ENCODE peak calls at places on chromosome 16, in four cellular contexts. K is fibroblast of lung, L is left lung, R is ovary. E is an unnamed sample. For H3K4me1, the result is how much of the 10 kb centered on the place peaks cover.

GRCh38 chr16:88558457-88559442 is 11.5 kb upstream of the ZC3H18 start:
- DNase-seq in L (no peak), K (peak), R (peak), E (peak)

GRCh38 chr16:88967800-88968588 is 9.0 kb downstream of the CBFA2T3 start:
- DNase-seq in K (no peak), L (peak), R (no peak), E (no peak)

GRCh38 chr16:1193143-1193824 is 31.8 kb downstream of the TPSG1 start:
- DNase-seq in K (peak), R (no peak), L (no peak), E (no peak)

GRCh38 chr16:86232496-86232895 is 277.8 kb upstream of the FOXF1 start:
- DNase-seq in R (no peak), K (no peak), L (no peak), E (no peak)

GRCh38 chr16:66389256-66390175 is 23.0 kb downstream of the CDH5 start:
- DNase-seq in L (no peak), R (no peak), K (no peak), E (no peak)

GRCh38 chr16:87206646-87207451 is 110.3 kb downstream of the C16orf95 start:
- DNase-seq in R (no peak), K (peak), L (no peak), E (peak)

GRCh38 chr16:51427081-51427480 is 276.0 kb upstream of the SALL1 start:
- DNase-seq in L (no peak), R (no peak), K (no peak), E (no peak)

GRCh38 chr16:31273676-31274075 is 13.9 kb downstream of the ITGAM start:
- DNase-seq in L (no peak), K (no peak), R (no peak), E (peak)

GRCh38 chr16:22300427-22301071 is 3.3 kb downstream of the POLR3E start:
- DNase-seq in R (no peak), K (peak), L (peak), E (peak)

GRCh38 chr16:60419859-60420258 is 1616.4 kb downstream of the CDH8 start:
- DNase-seq in L (no peak), K (no peak), R (no peak), E (no peak)

GRCh38 chr16:14244344-14245010 is 173.4 kb downstream of the MRTFB start:
- DNase-seq in L (no peak), R (no peak), K (peak), E (no peak)

GRCh38 chr16:85557083-85557975 is 55.8 kb upstream of the GSE1 start:
- DNase-seq in R (no peak), L (peak), K (no peak), E (peak)

GRCh38 chr16:78543066-78543465 is 443.6 kb downstream of the WWOX start:
- DNase-seq in K (no peak), L (no peak), R (no peak), E (no peak)

GRCh38 chr16:359871-360697 is 7.6 kb upstream of the AXIN1 start:
- DNase-seq in K (no peak), L (peak), R (no peak), E (no peak)

GRCh38 chr16:78230832-78231231 is 131.4 kb downstream of the WWOX start:
- DNase-seq in L (no peak), K (peak), R (no peak), E (no peak)

GRCh38 chr16:10752843-10753523 is 9.3 kb downstream of the NUBP1 start:
- DNase-seq in K (no peak), R (no peak), L (no peak), E (no peak)

GRCh38 chr16:71499775-71500364 is 10.7 kb upstream of the ZNF19 start:
- DNase-seq in K (peak), L (no peak), R (no peak), E (no peak)

GRCh38 chr16:76857402-76857801 is 333.6 kb upstream of the MON1B start:
- DNase-seq in K (no peak), L (no peak), R (no peak), E (no peak)

GRCh38 chr16:27267037-27267677 is 1.4 kb downstream of the NSMCE1 start:
- DNase-seq in K (no peak), R (no peak), L (no peak), E (no peak)

GRCh38 chr16:6573577-6573976 is 759.1 kb upstream of the RBFOX1 start:
- DNase-seq in K (no peak), L (peak), R (no peak), E (no peak)

GRCh38 chr16:35207059-35207999 is 1747.9 kb downstream of the TP53TG3F start:
- DNase-seq in K (no peak), R (no peak), L (peak), E (no peak)

GRCh38 chr16:56673916-56674315 is 4.3 kb downstream of the MT1H start:
- DNase-seq in K (peak), R (no peak), L (no peak), E (no peak)

GRCh38 chr16:66521951-66522771 is 27.8 kb downstream of the TK2 start:
- DNase-seq in L (peak), R (no peak), K (peak), E (peak)

GRCh38 chr16:68642436-68643064 is 2.6 kb upstream of the CDH3 start:
- DNase-seq in L (peak), R (peak), K (peak), E (no peak)

GRCh38 chr16:15961060-15961511 is 11.7 kb downstream of the ABCC1 start:
- DNase-seq in L (no peak), R (no peak), K (peak), E (no peak)

GRCh38 chr16:19844945-19845641 is 39.6 kb downstream of the GPRC5B start:
- DNase-seq in K (peak), L (no peak), R (no peak), E (peak)

GRCh38 chr16:73019456-73020362 is 28.2 kb downstream of the ZFHX3 start:
- DNase-seq in L (no peak), R (no peak), K (peak), E (no peak)

GRCh38 chr16:67245674-67246080 is 1.6 kb downstream of the FHOD1 start:
- DNase-seq in L (no peak), R (no peak), K (no peak), E (no peak)

GRCh38 chr16:49471038-49471727 is 97.6 kb downstream of the C16orf78 start:
- DNase-seq in K (no peak), L (no peak), R (peak), E (no peak)

GRCh38 chr16:52528393-52529080 is 18.4 kb downstream of the TOX3 start:
- DNase-seq in R (no peak), K (no peak), L (peak), E (no peak)

GRCh38 chr16:75248142-75248535 is 3.3 kb downstream of the BCAR1 start:
- DNase-seq in R (no peak), L (no peak), K (no peak), E (no peak)

GRCh38 chr16:72203401-72203800 is 31.4 kb upstream of the PMFBP1 start:
- DNase-seq in R (no peak), L (no peak), K (peak), E (peak)

GRCh38 chr16:642189-643049 is 791 bp downstream of the MCRIP2 start:
- DNase-seq in R (peak), K (peak), L (peak), E (no peak)

GRCh38 chr16:1108299-1109252 is 12.5 kb upstream of the C1QTNF8 start:
- DNase-seq in R (peak), L (no peak), K (peak), E (no peak)

GRCh38 chr16:80912651-80913050 is 94.0 kb downstream of the CMC2 start:
- DNase-seq in L (no peak), K (no peak), R (no peak), E (no peak)

GRCh38 chr16:49494386-49495150 is 121.0 kb downstream of the C16orf78 start:
- DNase-seq in K (no peak), R (no peak), L (no peak), E (no peak)

GRCh38 chr16:58197314-58198012 is 443 bp downstream of the CSNK2A2 start:
- DNase-seq in L (peak), R (no peak), K (no peak), E (no peak)

GRCh38 chr16:10501016-10501607 is 79.3 kb downstream of the EMP2 start:
- DNase-seq in R (no peak), K (no peak), L (no peak), E (no peak)

GRCh38 chr16:47928008-47928407 is 227.8 kb downstream of the ABCC12 start:
- DNase-seq in R (no peak), K (no peak), L (no peak), E (no peak)
- TF ChIP-seq CTCF in R (no peak), K (no peak), L (no peak), E (peak)

GRCh38 chr16:30068750-30069574 is 3.4 kb downstream of the ALDOA start:
- DNase-seq in L (no peak), R (no peak), K (no peak), E (no peak)
- H3K4me1 ChIP-seq in L (half or more), R (under half), K (under half), E (under half)

DNA sequence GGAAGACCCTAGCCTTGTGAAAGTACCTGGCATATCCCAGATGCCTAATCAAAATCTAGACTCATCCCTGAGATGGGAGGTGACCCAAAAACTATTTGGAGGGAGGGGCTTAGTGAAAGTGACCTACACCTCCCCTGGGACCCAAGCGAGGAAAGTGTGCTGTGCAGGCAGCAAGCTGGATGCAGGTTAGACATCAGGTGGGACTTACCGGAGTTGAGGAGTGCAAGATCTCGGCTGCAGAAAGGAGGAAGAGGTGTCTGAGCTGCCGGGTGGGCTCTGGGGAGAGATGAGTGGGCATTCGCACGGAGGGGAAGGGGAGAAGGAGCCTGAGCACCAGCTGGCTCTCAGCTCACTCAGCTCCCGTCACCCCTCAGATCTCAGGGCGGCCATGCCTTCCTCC is 10.3 kb upstream of the SBK1 start:
- DNase-seq in R (no peak), L (no peak), K (no peak), E (no peak)
- H3K27ac ChIP-seq in R (no peak), L (no peak), K (no peak), E (no peak)

GRCh38 chr16:17476414-17477259 is 5.9 kb upstream of the XYLT1 start:
- DNase-seq in K (peak), L (no peak), R (peak), E (peak)
- TF ChIP-seq CTCF in K (peak), L (peak), R (peak), E (peak)

DNA sequence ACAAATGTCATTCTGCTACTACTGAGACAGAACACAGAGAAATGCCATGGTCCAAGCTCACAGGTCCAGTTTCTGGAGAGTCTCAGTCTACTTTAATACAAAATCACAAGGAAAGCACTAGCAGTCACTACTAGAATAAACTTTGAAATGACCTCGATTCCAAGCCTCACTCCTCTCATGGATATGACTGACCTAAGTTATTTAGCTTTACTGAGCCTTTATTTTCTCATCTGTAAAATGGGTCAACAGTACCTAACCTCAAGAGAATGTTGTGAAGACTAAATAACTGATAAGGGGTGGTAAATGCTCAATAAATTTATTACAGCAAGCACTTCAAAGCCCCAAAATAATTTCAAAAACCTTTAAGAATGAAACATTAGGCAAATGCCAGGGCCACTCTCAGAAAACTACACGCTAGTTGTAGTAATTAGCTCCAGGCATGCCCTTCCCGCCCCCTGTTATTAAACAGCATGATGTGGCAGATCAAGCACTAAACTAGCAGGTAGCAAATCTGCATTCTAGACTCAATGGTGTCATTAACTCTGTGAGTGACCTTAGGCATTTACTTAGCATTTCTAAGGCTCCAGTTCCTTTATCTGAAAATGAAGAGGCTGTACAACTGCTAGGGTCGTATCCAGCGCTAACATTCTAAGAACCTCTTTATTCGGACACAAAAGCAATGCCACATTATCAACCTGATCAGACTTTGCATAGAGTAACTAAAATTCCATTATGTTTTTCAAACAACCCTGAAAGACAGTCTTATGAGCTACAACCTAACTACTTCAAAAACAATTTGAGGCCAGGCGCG is 8.4 kb downstream of the GSPT1 start:
- DNase-seq in K (no peak), R (no peak), L (no peak), E (no peak)
- H3K4me1 ChIP-seq in K (under half), R (under half), L (under half), E (under half)

GRCh38 chr16:23408242-23409201 is 44.5 kb downstream of the COG7 start:
- DNase-seq in K (peak), L (no peak), R (no peak), E (peak)
- H3K27ac ChIP-seq in K (no peak), L (peak), R (no peak), E (no peak)

GRCh38 chr16:4409081-4409932 is 7.1 kb downstream of the CORO7 start:
- DNase-seq in K (no peak), L (no peak), R (no peak), E (no peak)
- TF ChIP-seq CTCF in K (peak), L (no peak), R (no peak), E (peak)

DNA sequence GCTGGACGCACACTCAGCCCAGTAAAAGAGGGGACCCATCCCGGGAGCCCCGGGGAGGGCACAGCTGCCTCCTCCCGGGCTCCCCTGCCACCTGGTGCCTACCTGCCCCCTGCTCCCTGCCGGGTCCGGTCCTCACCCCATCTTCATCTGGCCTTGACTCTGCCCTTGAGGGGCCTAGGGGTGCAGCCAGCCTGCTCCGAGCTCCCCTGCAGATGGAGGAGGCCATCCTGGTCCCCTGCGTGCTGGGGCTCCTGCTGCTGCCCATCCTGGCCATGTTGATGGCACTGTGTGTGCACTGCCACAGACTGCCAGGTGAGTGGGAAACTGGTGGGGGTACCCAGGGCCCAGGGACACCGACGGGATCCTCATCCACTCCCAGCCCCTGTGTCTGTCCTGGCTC is 354 bp downstream of the LAT start:
- DNase-seq in L (no peak), R (no peak), K (no peak), E (no peak)
- H3K4me1 ChIP-seq in L (under half), R (under half), K (under half), E (under half)

GRCh38 chr16:2687531-2688308 is 5.4 kb downstream of the KCTD5 start:
- DNase-seq in K (no peak), R (no peak), L (no peak), E (no peak)

GRCh38 chr16:2686912-2687507 is 4.7 kb downstream of the KCTD5 start:
- DNase-seq in L (peak), K (no peak), R (no peak), E (no peak)

GRCh38 chr16:2682209-2683021 is at the start of gene KCTD5:
- DNase-seq in L (peak), K (peak), R (peak), E (peak)
- H3K27ac ChIP-seq in L (peak), K (peak), R (peak), E (peak)

DNA sequence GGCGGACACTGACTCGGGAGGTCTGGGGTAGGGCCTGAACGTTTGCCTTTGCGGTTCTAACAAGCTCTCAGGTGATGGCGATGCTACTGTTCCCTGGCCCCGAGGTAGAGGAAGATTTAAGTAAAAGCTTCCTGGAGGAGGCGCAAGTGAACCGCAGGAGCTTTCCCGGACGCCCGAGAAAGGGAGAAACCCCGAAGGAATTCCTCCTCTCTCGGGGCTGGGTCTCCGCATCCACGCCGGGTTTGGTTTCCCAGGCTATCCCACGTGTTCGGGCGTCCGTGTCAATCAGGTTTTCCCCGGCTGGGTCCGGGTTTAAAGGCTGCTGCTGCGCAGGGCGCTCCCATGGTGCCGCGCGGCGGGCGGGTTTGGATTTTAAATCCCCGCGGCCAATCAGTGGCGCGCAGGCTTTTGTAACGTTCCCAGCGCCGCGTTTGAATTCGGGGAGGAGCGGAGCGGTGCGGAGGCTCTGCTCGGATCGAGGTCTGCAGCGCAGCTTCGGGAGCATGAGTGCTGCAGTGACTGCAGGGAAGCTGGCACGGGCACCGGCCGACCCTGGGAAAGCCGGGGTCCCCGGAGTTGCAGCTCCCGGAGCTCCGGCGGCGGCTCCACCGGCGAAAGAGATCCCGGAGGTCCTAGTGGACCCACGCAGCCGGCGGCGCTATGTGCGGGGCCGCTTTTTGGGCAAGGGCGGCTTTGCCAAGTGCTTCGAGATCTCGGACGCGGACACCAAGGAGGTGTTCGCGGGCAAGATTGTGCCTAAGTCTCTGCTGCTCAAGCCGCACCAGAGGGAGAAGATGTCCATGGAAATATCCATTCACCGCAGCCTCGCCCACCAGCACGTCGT is at the start of gene PLK1:
- DNase-seq in K (peak), R (peak), L (peak), E (peak)
- TF ChIP-seq CTCF in K (peak), R (no peak), L (no peak), E (peak)

E was measured in foreskin keratinocyte.